ENCODE peak calls at places on chromosome 21, in seven cellular contexts. Y, M, K, O, B, E and T are unnamed samples.

GRCh38 chr21:42561742-42562141 is 48.1 kb downstream of the SLC37A1 start:
- DNase-seq in Y (no peak), M (no peak), B (no peak), K (no peak), E (no peak), O (no peak), T (no peak)

GRCh38 chr21:35401476-35401875 is 352.4 kb upstream of the RUNX1 start:
- DNase-seq in B (no peak), E (no peak), Y (no peak), K (no peak), O (no peak), M (no peak), T (no peak)

GRCh38 chr21:46165099-46165498 is 9.7 kb upstream of the FTCD start:
- DNase-seq in Y (no peak), B (no peak), O (no peak), M (no peak), K (no peak), E (no peak), T (no peak)

GRCh38 chr21:37862536-37862935 is 53.7 kb downstream of the KCNJ6 start:
- DNase-seq in O (peak), K (peak), B (no peak), Y (peak), E (peak), M (no peak), T (no peak)

GRCh38 chr21:33217168-33217567 is 12.6 kb upstream of the IFNAR2 start:
- DNase-seq in Y (no peak), K (no peak), B (no peak), E (no peak), O (no peak), M (no peak), T (no peak)

GRCh38 chr21:46401186-46401910 is 57.3 kb upstream of the DIP2A start:
- DNase-seq in Y (no peak), K (no peak), E (no peak), M (no peak), B (no peak), O (no peak), T (no peak)

GRCh38 chr21:29092102-29092959 is 18.9 kb upstream of the CCT8 start:
- DNase-seq in O (no peak), K (no peak), B (no peak), Y (peak), E (no peak), M (no peak), T (no peak)

GRCh38 chr21:46154955-46155513 is 345 bp downstream of the FTCD start:
- DNase-seq in Y (no peak), B (no peak), M (no peak), E (no peak), O (no peak), K (no peak), T (no peak)

GRCh38 chr21:45105906-45106485 is 31.6 kb downstream of the ADARB1 start:
- DNase-seq in Y (no peak), B (no peak), M (no peak), E (no peak), O (no peak), K (no peak), T (no peak)